ENCODE peak calls at places on chromosomes 11 and 22, in nine cellular contexts. H is SK-N-SH, W is HCT116, C is A549, U is GM23338, Q is HepG2, O is GM12878, I is K562, J is HL-60. N is an unnamed sample.

GRCh38 chr11:134032501-134033091 is 36.3 kb upstream of the JAM3 start:
- DNase-seq in J (no peak), U (no peak), H (no peak), W (no peak), C (no peak), Q (no peak), I (no peak), O (no peak), N (no peak)

GRCh38 chr11:132347156-132348090 is 977.0 kb downstream of the NTM start:
- DNase-seq in O (no peak), C (no peak), I (no peak), J (no peak), H (no peak), U (peak; percentile 60), W (no peak), Q (no peak), N (no peak)

GRCh38 chr11:13110145-13110544 is 101.0 kb downstream of the RASSF10 start:
- DNase-seq in W (no peak), H (no peak), Q (no peak), U (no peak), O (no peak), I (no peak), C (no peak), J (no peak), N (no peak)

GRCh38 chr11:104663190-104664140 is 234.8 kb downstream of the CASP12 start:
- DNase-seq in W (no peak), I (no peak), J (no peak), C (no peak), H (no peak), O (no peak), Q (no peak), U (no peak), N (no peak)

GRCh38 chr11:119422505-119423416 is at the start of gene THY1:
- DNase-seq in I (no peak), U (peak; percentile 88), O (no peak), Q (no peak), J (no peak), C (no peak), W (no peak), H (peak; percentile 96), N (no peak)

GRCh38 chr11:134098566-134099184 is 29.8 kb downstream of the JAM3 start:
- DNase-seq in O (no peak), Q (peak; percentile 18), H (no peak), J (no peak), W (peak; percentile 27), U (peak; percentile 64), C (no peak), I (peak; percentile 2), N (peak; percentile 5)

GRCh38 chr11:67022961-67023956 is at the start of gene SYT12:
- DNase-seq in O (no peak), Q (no peak), I (no peak), U (peak; percentile 69), J (no peak), C (peak; percentile 35), W (no peak), H (peak; percentile 77), N (no peak)

GRCh38 chr11:94910779-94911178 is 62.6 kb downstream of the CWC15 start:
- DNase-seq in U (no peak), Q (no peak), J (no peak), O (no peak), H (no peak), W (no peak), I (no peak), C (no peak), N (no peak)

GRCh38 chr22:24230911-24231656 is 13.8 kb downstream of the GGT5 start:
- DNase-seq in O (no peak), Q (no peak), H (peak; percentile 53), I (peak; percentile 49), W (no peak), C (no peak), J (no peak), U (peak; percentile 88), N (no peak)

GRCh38 chr11:115579181-115579825 is 75.1 kb upstream of the CADM1 start:
- DNase-seq in H (no peak), J (no peak), I (no peak), U (no peak), Q (no peak), O (no peak), C (no peak), W (no peak), N (no peak)

GRCh38 chr11:129865701-129866100 is 29.7 kb downstream of the NFRKB start:
- DNase-seq in Q (no peak), I (no peak), C (no peak), J (no peak), U (no peak), O (no peak), H (no peak), W (no peak), N (no peak)

GRCh38 chr11:46951864-46952263 is 15.3 kb downstream of the CSTPP1 start:
- DNase-seq in O (no peak), U (no peak), H (no peak), I (no peak), J (no peak), W (no peak), C (no peak), Q (no peak), N (no peak)

GRCh38 chr11:9137293-9138132 is 46.1 kb upstream of the SCUBE2 start:
- DNase-seq in C (peak; percentile 68), O (peak; percentile 27), J (peak; percentile 50), U (peak; percentile 91), W (peak; percentile 36), Q (peak; percentile 39), I (peak; percentile 78), H (peak; percentile 77), N (peak; percentile 61)

GRCh38 chr11:67301951-67302516 is 1.3 kb upstream of the SSH3 start:
- DNase-seq in W (no peak), C (no peak), J (no peak), O (no peak), I (no peak), Q (no peak), U (peak; percentile 83), H (no peak), N (no peak)

GRCh38 chr11:44763111-44763820 is 36.5 kb downstream of the TSPAN18 start:
- DNase-seq in H (no peak), J (no peak), I (no peak), Q (no peak), C (no peak), W (no peak), O (no peak), U (no peak), N (no peak)

GRCh38 chr22:50146440-50147228 is 23.9 kb upstream of the PANX2 start:
- DNase-seq in Q (peak; percentile 87), I (peak; percentile 72), J (peak; percentile 57), W (peak; percentile 32), U (no peak), O (no peak), H (peak; percentile 81), C (peak; percentile 52), N (no peak)

GRCh38 chr11:114081641-114082414 is 22.3 kb downstream of the ZBTB16 start:
- DNase-seq in W (no peak), Q (no peak), U (no peak), J (peak; percentile 52), H (no peak), C (no peak), O (no peak), I (no peak), N (no peak)

GRCh38 chr22:39115976-39116621 is 19.1 kb downstream of the APOBEC3H start:
- DNase-seq in O (no peak), Q (no peak), I (no peak), U (no peak), J (no peak), H (no peak), W (no peak), C (no peak), N (no peak)

GRCh38 chr11:128389461-128389976 is 197.8 kb downstream of the ETS1 start:
- DNase-seq in W (no peak), J (no peak), Q (no peak), U (no peak), O (no peak), I (no peak), C (no peak), H (no peak), N (no peak)
- H3K27ac ChIP-seq in W (no peak overlapping the region), J (no peak overlapping the region), Q (no peak overlapping the region), U (no peak overlapping the region), O (no peak overlapping the region), I (no peak overlapping the region), C (no peak overlapping the region), H (no peak overlapping the region), N (no peak overlapping the region)

GRCh38 chr11:8060801-8061554 is 20.0 kb upstream of the TUB start:
- DNase-seq in H (no peak), J (no peak), C (no peak), O (no peak), Q (no peak), U (no peak), I (no peak), W (no peak), N (no peak)
- TF ChIP-seq REST in H (no peak), J (no peak), C (no peak), O (no peak), Q (no peak), U (no peak), I (no peak), W (no peak), N (no peak)

GRCh38 chr11:124896071-124896750 is 1.5 kb downstream of the ROBO4 start:
- DNase-seq in H (peak; percentile 8), U (no peak), C (no peak), J (no peak), O (no peak), Q (no peak), W (no peak), I (no peak), N (no peak)
- H3K27ac ChIP-seq in H (no peak overlapping the region), U (no peak overlapping the region), C (no peak overlapping the region), J (no peak overlapping the region), O (no peak overlapping the region), Q (no peak overlapping the region), W (no peak overlapping the region), I (no peak overlapping the region), N (no peak overlapping the region)

GRCh38 chr11:11579012-11579755 is 42.6 kb downstream of the GALNT18 start:
- DNase-seq in I (no peak), O (no peak), Q (no peak), C (no peak), W (no peak), J (no peak), H (no peak), U (no peak), N (no peak)

GRCh38 chr11:11580012-11580411 is 41.8 kb downstream of the GALNT18 start:
- DNase-seq in J (no peak), O (no peak), H (no peak), U (no peak), I (no peak), C (no peak), W (no peak), Q (no peak), N (no peak)

GRCh38 chr11:11580831-11581492 is 40.8 kb downstream of the GALNT18 start:
- DNase-seq in O (no peak), W (no peak), C (no peak), Q (no peak), H (peak; percentile 62), I (no peak), J (no peak), U (no peak), N (no peak)

GRCh38 chr11:11582261-11582701 is 39.5 kb downstream of the GALNT18 start:
- DNase-seq in I (no peak), W (no peak), C (no peak), U (no peak), O (no peak), J (no peak), H (no peak), Q (no peak), N (no peak)

DNA sequence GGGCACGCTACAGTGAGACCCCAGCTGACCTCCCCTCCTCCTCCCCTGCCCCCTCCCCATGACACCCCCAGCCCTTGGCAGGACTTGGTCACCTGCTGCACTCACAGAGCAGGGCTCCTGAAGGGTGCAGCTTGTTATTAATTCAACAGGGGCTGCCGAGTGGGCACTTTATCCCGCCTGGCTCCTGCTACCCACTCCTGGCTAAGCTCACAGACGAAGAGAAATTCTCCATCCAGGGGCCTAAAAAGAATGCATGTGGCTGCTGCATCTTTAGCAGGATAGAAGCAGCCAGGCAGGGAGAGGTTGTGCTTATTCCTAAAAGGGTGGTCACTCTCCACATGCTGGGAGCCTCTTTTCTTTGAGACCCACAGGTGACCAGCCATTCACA is 40.3 kb downstream of the GALNT18 start:
- DNase-seq in O (no peak), J (no peak), C (no peak), I (no peak), U (no peak), H (no peak), W (no peak), Q (no peak), N (no peak)
- TF ChIP-seq REST in O (no peak), J (no peak), C (no peak), I (no peak), U (no peak), H (no peak), W (no peak), Q (no peak), N (no peak)